ENCODE peak calls at places on chromosomes 6 and 20, in five cellular contexts. K is lower leg skin, R is mammary epithelial cell, F is Calu3, Q is GM13977. O is an unnamed sample.
A peak's percentile ranks its signal among the peaks of the same experiment; 100 is the strongest.

GRCh38 chr6:85298553-85298952 is 151.3 kb upstream of the NT5E start:
- DNase-seq in K (no peak), R (no peak), Q (no peak), F (no peak), O (no peak)

GRCh38 chr6:138218449-138218848 is at the start of gene PBOV1:
- DNase-seq in R (no peak), Q (no peak), K (no peak), F (no peak), O (no peak)

GRCh38 chr20:39106791-39107190 is 144.6 kb downstream of the DHX35 start:
- DNase-seq in R (no peak), K (no peak), Q (no peak), F (no peak), O (no peak)

GRCh38 chr6:111024661-111025060 is 42.8 kb downstream of the RPF2 start:
- DNase-seq in F (no peak), Q (no peak), R (no peak), K (no peak), O (no peak)

GRCh38 chr20:20493701-20494100 is 125.8 kb downstream of the INSM1 start:
- DNase-seq in F (no peak), R (no peak), Q (no peak), K (no peak), O (no peak)

GRCh38 chr6:48535569-48535968 is 424.6 kb upstream of the PTCHD4 start:
- DNase-seq in K (no peak), Q (no peak), F (peak; percentile 55), R (peak; percentile 74), O (no peak)

GRCh38 chr6:134589512-134589911 is 271.6 kb upstream of the SGK1 start:
- DNase-seq in R (peak; percentile 96), Q (no peak), F (no peak), K (peak; percentile 31), O (no peak)

GRCh38 chr6:42059743-42060142 is 9.4 kb downstream of the TAF8 start:
- DNase-seq in Q (no peak), R (no peak), F (no peak), K (no peak), O (no peak)

GRCh38 chr6:3729603-3730344 is 21.7 kb downstream of the PXDC1 start:
- DNase-seq in R (no peak), Q (no peak), K (no peak), F (no peak), O (no peak)

GRCh38 chr6:12395898-12396297 is 105.7 kb downstream of the EDN1 start:
- DNase-seq in R (no peak), K (no peak), Q (no peak), F (no peak), O (no peak)

GRCh38 chr6:15440040-15440439 is 194.2 kb downstream of the JARID2 start:
- DNase-seq in K (no peak), R (no peak), Q (no peak), F (no peak), O (no peak)

GRCh38 chr6:110509617-110510231 is 33.3 kb upstream of the SLC22A16 start:
- DNase-seq in Q (no peak), R (peak; percentile 94), F (peak; percentile 79), K (peak; percentile 38), O (peak; percentile 11)

GRCh38 chr20:37223053-37223452 is 38.6 kb downstream of the GHRH start:
- DNase-seq in K (no peak), Q (peak; percentile 20), R (peak; percentile 76), F (no peak), O (no peak)

GRCh38 chr6:129857838-129858237 is 3.3 kb downstream of the TMEM244 start:
- DNase-seq in F (no peak), K (no peak), R (no peak), Q (no peak), O (no peak)

GRCh38 chr20:46118481-46119020 is 437 bp downstream of the CD40 start:
- DNase-seq in K (no peak), Q (no peak), F (peak; percentile 26), R (no peak), O (no peak)

GRCh38 chr6:75748743-75749538 is at the start of gene MYO6:
- DNase-seq in K (peak; percentile 46), Q (peak; percentile 86), F (peak; percentile 93), R (peak; percentile 68), O (peak; percentile 94)

GRCh38 chr6:137832110-137832509 is 34.9 kb upstream of the TNFAIP3 start:
- DNase-seq in K (no peak), Q (no peak), F (no peak), R (peak; percentile 93), O (no peak)

GRCh38 chr6:87214831-87215230 is 59.5 kb downstream of the ZNF292 start:
- DNase-seq in Q (no peak), F (no peak), K (no peak), R (no peak), O (no peak)

GRCh38 chr6:104953410-104953953 is 3.4 kb upstream of the LIN28B start:
- DNase-seq in K (no peak), Q (no peak), R (no peak), F (no peak), O (no peak)

GRCh38 chr6:116087437-116088027 is 13.1 kb upstream of the NT5DC1 start:
- DNase-seq in R (peak; percentile 84), K (no peak), F (no peak), Q (no peak), O (no peak)

GRCh38 chr6:92906385-92906784 is 513.0 kb downstream of the EPHA7 start:
- DNase-seq in F (no peak), K (no peak), Q (no peak), R (no peak), O (no peak)

GRCh38 chr6:45900808-45901752 is 114.6 kb downstream of the CLIC5 start:
- DNase-seq in F (no peak), K (no peak), R (no peak), Q (no peak), O (no peak)

GRCh38 chr6:2858678-2859324 is 17.1 kb upstream of the SERPINB1 start:
- DNase-seq in R (no peak), Q (peak; percentile 33), K (no peak), F (no peak), O (peak; percentile 69)

DNA sequence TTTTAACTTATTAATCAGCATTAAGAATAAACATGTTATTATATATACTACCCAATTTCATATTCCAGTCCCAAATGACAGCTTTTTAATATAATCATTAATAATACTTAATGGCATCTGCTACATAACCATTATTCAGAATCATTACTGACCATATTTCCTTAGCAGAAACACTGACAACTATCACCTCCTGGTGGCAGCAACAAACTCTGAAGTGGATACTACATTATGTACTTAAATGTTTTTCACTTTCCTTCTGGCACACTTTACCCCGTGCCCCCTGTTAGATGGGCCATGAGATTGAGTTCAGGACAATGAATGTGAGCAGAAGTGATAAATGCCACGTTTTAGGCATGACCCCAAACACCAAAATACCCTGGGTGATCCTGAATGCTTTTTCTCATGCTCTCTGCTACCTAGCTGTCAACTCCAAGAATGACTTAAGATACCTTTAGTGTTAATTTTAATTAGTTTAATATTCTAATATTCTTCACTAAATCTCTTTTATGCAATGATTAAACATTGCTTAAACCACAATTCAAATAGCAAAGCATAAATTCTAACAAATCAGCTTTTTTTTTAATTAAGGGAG is 77.1 kb downstream of the LMBRD1 start:
- DNase-seq in R (peak; percentile 14), K (no peak), F (peak; percentile 41), Q (no peak), O (no peak)
- TF ChIP-seq CTCF in R (peak; percentile 38), K (no peak), F (peak; percentile 44), Q (peak; percentile 40), O (peak; percentile 71)

GRCh38 chr20:2476742-2477615 is 6.4 kb upstream of the SNRPB start:
- DNase-seq in F (no peak), R (no peak), K (no peak), Q (no peak), O (no peak)
- TF ChIP-seq CTCF in F (no peak), R (no peak), K (no peak), Q (no peak), O (peak; percentile 8)

DNA sequence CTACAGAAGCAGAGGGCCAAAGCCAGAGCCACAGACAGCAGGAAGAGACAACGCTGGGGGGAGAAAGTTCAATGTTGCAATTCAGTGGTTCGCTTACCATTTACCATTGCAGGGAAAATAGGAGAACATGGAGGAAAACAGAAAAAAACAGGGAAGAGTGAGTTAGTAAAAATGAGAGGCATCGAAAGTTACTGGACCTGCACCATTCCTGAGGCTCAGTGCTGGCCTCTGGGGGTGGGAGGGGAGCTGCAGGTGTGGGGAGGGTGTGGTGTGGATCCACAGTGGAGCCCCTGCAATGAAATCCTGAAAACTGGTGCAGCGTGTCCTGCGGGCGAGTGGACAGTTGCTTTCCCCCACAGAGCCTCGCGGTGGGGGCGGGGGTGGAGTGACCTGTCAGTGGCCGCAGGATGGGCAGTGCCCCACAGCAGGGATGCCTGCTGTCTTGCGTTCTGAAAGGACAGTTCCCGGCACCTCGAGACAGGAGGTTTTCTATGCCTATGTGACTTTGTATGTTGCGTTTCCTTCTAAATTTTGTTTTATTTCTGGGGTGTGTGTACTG is 5.7 kb downstream of the TMEM181 start:
- DNase-seq in K (no peak), F (no peak), Q (no peak), R (no peak), O (no peak)
- TF ChIP-seq CTCF in K (no peak), F (no peak), Q (no peak), R (no peak), O (no peak)

GRCh38 chr20:24998121-24998520 is 5.6 kb upstream of the APMAP start:
- DNase-seq in F (no peak), K (no peak), R (no peak), Q (no peak), O (no peak)

GRCh38 chr20:24999568-24999967 is 7.0 kb upstream of the APMAP start:
- DNase-seq in F (no peak), K (no peak), Q (no peak), R (no peak), O (peak; percentile 44)

GRCh38 chr20:24998631-24999445 is 6.3 kb upstream of the APMAP start:
- DNase-seq in Q (no peak), R (no peak), F (no peak), K (peak; percentile 15), O (peak; percentile 38)

GRCh38 chr20:25003002-25003401 is 10.5 kb upstream of the APMAP start:
- DNase-seq in K (no peak), Q (no peak), F (no peak), R (no peak), O (no peak)

GRCh38 chr20:25000268-25000801 is 7.8 kb upstream of the APMAP start:
- DNase-seq in Q (no peak), K (peak; percentile 90), R (peak; percentile 89), F (peak; percentile 62), O (no peak)
- TF ChIP-seq CTCF in Q (no peak), K (no peak), R (peak; percentile 6), F (no peak), O (peak; percentile 19)

DNA sequence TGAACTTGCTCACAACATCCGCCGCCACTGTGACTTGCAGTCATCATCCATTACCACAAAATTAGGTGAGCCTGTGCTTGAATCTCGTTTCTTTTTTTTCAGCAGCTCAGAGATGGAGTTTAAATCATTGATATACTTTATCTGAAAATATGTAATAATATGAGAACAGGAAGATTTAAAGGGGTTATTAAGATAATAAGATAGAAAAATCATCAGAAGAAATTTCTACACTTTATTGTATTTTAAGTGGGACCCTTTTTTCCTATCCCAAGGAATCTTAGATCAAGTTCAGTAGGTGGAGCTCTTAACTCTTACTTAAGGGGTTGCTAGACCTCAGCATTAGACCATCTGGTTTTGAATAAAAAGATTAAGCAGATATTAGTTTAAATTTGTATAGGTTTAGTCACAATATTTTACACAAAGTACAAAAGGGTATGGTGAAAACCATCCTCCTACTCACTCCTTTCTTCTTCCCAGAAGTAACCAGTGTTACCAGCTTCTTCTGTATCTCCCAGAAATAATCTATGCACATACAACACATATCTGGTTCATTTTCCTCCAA is 9.4 kb upstream of the NCOA7 start:
- DNase-seq in R (no peak), F (no peak), Q (peak; percentile 31), K (peak; percentile 43), O (no peak)
- TF ChIP-seq CTCF in R (no peak), F (no peak), Q (peak; percentile 30), K (no peak), O (peak; percentile 49)